ENCODE peak calls at places on chromosome 2, in five cellular contexts. C, I, L, K and J are unnamed samples.

GRCh38 chr2:133204461-133204860 is 363.8 kb downstream of the NCKAP5 start:
- DNase-seq in L (no peak), I (no peak), K (no peak), C (no peak), J (peak)

GRCh38 chr2:1995987-1996386 is 251.7 kb upstream of the PXDN start:
- DNase-seq in C (peak), K (no peak), I (peak), L (no peak), J (no peak)

GRCh38 chr2:16653083-16653375 is 12.6 kb downstream of the CYRIA start:
- DNase-seq in I (no peak), C (no peak), L (no peak), K (no peak), J (no peak)

GRCh38 chr2:237600205-237600846 is 9.8 kb upstream of the RAB17 start:
- DNase-seq in C (no peak), L (peak), K (no peak), I (peak), J (peak)

GRCh38 chr2:69022548-69022947 is 9.6 kb downstream of the ANTXR1 start:
- DNase-seq in C (no peak), I (no peak), K (no peak), L (no peak), J (peak)

GRCh38 chr2:199627417-199627816 is 169.7 kb upstream of the SATB2 start:
- DNase-seq in K (no peak), L (no peak), C (no peak), I (no peak), J (no peak)

GRCh38 chr2:216066255-216066654 is 15.4 kb downstream of the PECR start:
- DNase-seq in I (peak), C (no peak), K (no peak), L (no peak), J (peak)

GRCh38 chr2:201952212-201952611 is 81.4 kb upstream of the FZD7 start:
- DNase-seq in K (no peak), I (no peak), C (no peak), L (no peak), J (no peak)

GRCh38 chr2:69138793-69139510 is 126.0 kb downstream of the ANTXR1 start:
- DNase-seq in K (no peak), C (no peak), L (no peak), I (peak), J (peak)

GRCh38 chr2:1802046-1802445 is 57.7 kb upstream of the PXDN start:
- DNase-seq in L (no peak), C (no peak), K (no peak), I (no peak), J (no peak)

GRCh38 chr2:236998250-236998649 is 87.4 kb upstream of the COPS8 start:
- DNase-seq in K (no peak), C (no peak), L (no peak), I (peak), J (no peak)

GRCh38 chr2:69103495-69103894 is 90.5 kb downstream of the ANTXR1 start:
- DNase-seq in C (no peak), K (no peak), I (no peak), L (no peak), J (no peak)

GRCh38 chr2:10305254-10305635 is 2.5 kb downstream of the HPCAL1 start:
- DNase-seq in L (no peak), K (no peak), I (peak), C (peak), J (peak)

GRCh38 chr2:10305715-10306114 is 3.0 kb downstream of the HPCAL1 start:
- DNase-seq in K (peak), I (no peak), C (peak), L (no peak), J (peak)

GRCh38 chr2:10308866-10309265 is 6.2 kb downstream of the HPCAL1 start:
- DNase-seq in I (no peak), C (no peak), L (no peak), K (no peak), J (no peak)

GRCh38 chr2:10307561-10308156 is 5.0 kb downstream of the HPCAL1 start:
- DNase-seq in L (no peak), K (no peak), I (peak), C (no peak), J (peak)

GRCh38 chr2:10306901-10307463 is 4.3 kb downstream of the HPCAL1 start:
- DNase-seq in K (no peak), L (no peak), C (no peak), I (no peak), J (no peak)
- H3K4me3 ChIP-seq in K (no peak), L (no peak), C (no peak), I (no peak), J (no peak)

DNA sequence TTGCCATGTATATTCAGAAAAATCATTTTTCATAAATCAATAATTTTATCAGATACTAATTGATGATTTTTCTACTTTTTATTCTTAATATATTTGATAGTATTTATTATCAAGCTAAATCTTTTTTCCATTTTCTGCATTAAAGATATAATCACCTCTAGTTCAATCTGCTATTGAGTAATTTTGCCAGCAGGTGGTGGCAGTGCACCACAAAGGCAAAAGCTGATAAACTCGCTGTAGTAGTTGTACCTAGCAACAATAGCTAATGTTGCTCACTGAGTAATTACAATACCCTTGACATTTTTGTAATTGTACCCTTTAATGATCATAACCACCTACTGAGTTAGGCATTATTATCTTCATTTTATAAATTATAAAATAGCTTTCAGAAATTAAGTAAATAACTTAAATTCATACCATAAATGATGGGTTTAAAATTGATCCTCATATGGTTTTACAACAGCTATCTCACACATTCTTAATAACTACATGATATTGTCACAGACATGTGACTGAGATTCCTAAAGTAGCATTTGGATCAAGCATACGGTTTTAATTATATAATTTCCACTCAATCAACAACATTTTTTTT is 52.0 kb upstream of the CALCRL start:
- DNase-seq in L (no peak), K (peak), I (peak), C (peak), J (peak)
- TF ChIP-seq CTCF in L (peak), K (peak), I (peak), C (peak), J (peak)

DNA sequence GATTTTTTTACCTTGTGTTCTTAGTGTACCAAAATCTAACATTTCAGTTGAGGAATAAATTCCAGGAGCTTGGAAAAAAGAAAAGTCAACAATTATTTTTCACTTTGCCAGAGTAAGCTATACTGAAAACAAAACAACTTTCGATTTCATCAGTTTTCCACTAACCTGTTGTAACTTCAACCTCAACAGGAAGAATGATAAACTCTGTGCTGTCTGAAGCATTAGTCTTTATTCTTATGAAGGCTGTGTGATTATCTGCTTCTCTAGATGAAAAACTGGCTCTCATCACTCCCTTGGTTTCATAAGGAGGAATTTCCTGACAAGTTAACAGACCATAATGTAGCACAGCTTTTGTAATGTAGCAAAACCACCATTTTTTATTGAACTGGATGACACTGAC is 121.2 kb downstream of the ZAP70 start:
- DNase-seq in I (no peak), K (no peak), L (no peak), C (no peak), J (no peak)
- H3K4me3 ChIP-seq in I (no peak), K (no peak), L (no peak), C (no peak), J (no peak)

GRCh38 chr2:177161741-177162440 is 50.7 kb upstream of the HNRNPA3 start:
- DNase-seq in K (peak), C (peak), I (peak), L (no peak), J (peak)

GRCh38 chr2:177164584-177165052 is 48.0 kb upstream of the HNRNPA3 start:
- DNase-seq in L (peak), C (peak), I (peak), K (peak), J (peak)

GRCh38 chr2:177164131-177164530 is 48.5 kb upstream of the HNRNPA3 start:
- DNase-seq in C (no peak), L (no peak), K (no peak), I (no peak), J (no peak)

GRCh38 chr2:177165731-177166711 is 46.6 kb upstream of the HNRNPA3 start:
- DNase-seq in I (peak), L (no peak), K (no peak), C (peak), J (peak)

GRCh38 chr2:177165103-177165583 is 47.5 kb upstream of the HNRNPA3 start:
- DNase-seq in K (no peak), I (peak), C (peak), L (no peak), J (peak)
- TF ChIP-seq CTCF in K (no peak), I (no peak), C (no peak), L (no peak), J (no peak)

GRCh38 chr2:119156891-119157773 is 1.4 kb downstream of the C1QL2 start:
- DNase-seq in L (no peak), I (no peak), C (no peak), K (no peak), J (no peak)
- H3K4me3 ChIP-seq in L (peak), I (no peak), C (no peak), K (peak), J (no peak)

GRCh38 chr2:240898108-240898730 is 2.3 kb upstream of the MAB21L4 start:
- DNase-seq in L (no peak), K (no peak), C (no peak), I (no peak), J (no peak)
- TF ChIP-seq CTCF in L (no peak), K (no peak), C (no peak), I (no peak), J (no peak)

GRCh38 chr2:189549440-189549832 is 31.1 kb downstream of the SLC40A1 start:
- DNase-seq in K (no peak), L (no peak), C (no peak), I (peak), J (peak)
- H3K4me3 ChIP-seq in K (no peak), L (no peak), C (no peak), I (no peak), J (no peak)

GRCh38 chr2:118689033-118689432 is 158.4 kb downstream of the EN1 start:
- DNase-seq in K (no peak), C (no peak), L (no peak), I (no peak), J (no peak)

GRCh38 chr2:118696786-118697465 is 150.5 kb downstream of the EN1 start:
- DNase-seq in L (no peak), C (no peak), K (no peak), I (peak), J (no peak)

GRCh38 chr2:118689874-118690273 is 157.6 kb downstream of the EN1 start:
- DNase-seq in C (no peak), L (no peak), I (no peak), K (no peak), J (no peak)

GRCh38 chr2:118689456-118689855 is 158.0 kb downstream of the EN1 start:
- DNase-seq in I (no peak), L (no peak), K (no peak), C (peak), J (no peak)

GRCh38 chr2:118693287-118693822 is 154.1 kb downstream of the EN1 start:
- DNase-seq in I (no peak), K (peak), C (no peak), L (no peak), J (no peak)
- TF ChIP-seq CTCF in I (no peak), K (no peak), C (no peak), L (no peak), J (no peak)

DNA sequence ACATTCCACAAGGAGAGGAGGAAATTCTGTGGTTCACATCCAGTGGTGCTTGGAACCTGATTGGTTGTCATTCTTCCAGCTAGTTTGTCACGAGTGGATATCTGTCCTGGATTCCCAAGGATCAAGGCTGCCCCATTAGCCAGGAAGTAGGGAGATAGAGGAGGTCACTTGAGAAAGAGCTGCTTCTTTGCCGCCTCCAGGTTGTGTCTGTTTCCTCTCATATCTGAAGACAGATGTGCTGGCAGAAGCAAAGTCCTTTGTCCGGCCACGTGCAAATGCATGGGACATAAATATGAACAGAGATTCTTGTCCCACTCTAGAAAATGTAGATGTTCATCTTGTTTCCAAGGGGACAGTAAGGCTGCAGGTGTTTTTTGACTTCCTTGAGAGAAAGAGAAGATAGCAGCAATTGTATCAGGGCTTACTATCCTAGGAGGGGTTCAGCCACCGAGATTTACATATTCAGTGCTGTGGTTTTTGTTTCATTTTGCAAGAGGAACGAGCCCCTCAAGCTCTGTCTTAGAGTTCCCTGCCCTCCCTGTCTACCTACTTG is 174.4 kb downstream of the RPIA start:
- DNase-seq in K (no peak), I (no peak), L (no peak), C (no peak), J (no peak)
- H3K4me3 ChIP-seq in K (no peak), I (no peak), L (no peak), C (no peak), J (no peak)